ENCODE peak calls at places on chromosomes 16 and 17, in ten cellular contexts. P is fibroblast of lung; O is vagina; N is left ventricle myocardium inferior; G is CD8-positive, alpha-beta T cell; W is AG04450; K is ovary; D is endothelial cell; M is brain microvascular endothelial cell; E is activated B cell treated with CpG ODN at 0.5 μM for 24 hours. A is an unnamed sample.

GRCh38 chr16:3468501-3468900 is 25.0 kb downstream of the NAA60 start:
- DNase-seq in P (no peak), O (no peak), N (no peak), G (no peak), W (no peak), K (no peak), D (no peak), M (no peak), E (no peak), A (no peak)

GRCh38 chr16:87921236-87921773 is 15.0 kb downstream of the CA5A start:
- DNase-seq in P (no peak), O (no peak), N (no peak), G (no peak), W (no peak), K (no peak), D (no peak), M (no peak), E (no peak), A (no peak)

GRCh38 chr16:67249762-67250327 is 1.1 kb downstream of the SLC9A5 start:
- DNase-seq in P (no peak), O (no peak), N (no peak), G (no peak), W (no peak), K (no peak), D (no peak), M (no peak), E (no peak), A (no peak)

GRCh38 chr17:64536913-64537312 is 30.1 kb downstream of the CEP95 start:
- DNase-seq in P (no peak), O (no peak), N (no peak), G (no peak), W (no peak), K (no peak), D (no peak), M (no peak), E (no peak), A (no peak)

GRCh38 chr16:14501331-14502255 is 128.5 kb downstream of the PARN start:
- DNase-seq in P (peak; percentile 95), O (peak; percentile 97), N (peak; percentile 87), G (no peak), W (peak; percentile 87), K (peak; percentile 89), D (peak; percentile 25), M (peak; percentile 90), E (no peak), A (no peak)

GRCh38 chr16:22874394-22874793 is 60.4 kb downstream of the HS3ST2 start:
- DNase-seq in P (no peak), O (no peak), N (no peak), G (no peak), W (no peak), K (no peak), D (no peak), M (no peak), E (no peak), A (no peak)

GRCh38 chr17:73952498-73953205 is 250.8 kb upstream of the RPL38 start:
- DNase-seq in P (no peak), O (no peak), N (peak; percentile 40), G (peak; percentile 11), W (no peak), K (no peak), D (peak; percentile 58), M (no peak), E (peak; percentile 22), A (peak; percentile 69)

GRCh38 chr16:11539635-11540034 is 47.1 kb downstream of the LITAF start:
- DNase-seq in P (no peak), O (no peak), N (no peak), G (no peak), W (no peak), K (no peak), D (no peak), M (no peak), E (no peak), A (no peak)

GRCh38 chr16:13521356-13521755 is 398.6 kb upstream of the ERCC4 start:
- DNase-seq in P (no peak), O (no peak), N (no peak), G (no peak), W (no peak), K (no peak), D (no peak), M (no peak), E (no peak), A (no peak)

GRCh38 chr16:85126731-85127662 is 14.7 kb upstream of the CIBAR2 start:
- DNase-seq in P (peak; percentile 68), O (no peak), N (no peak), G (no peak), W (peak; percentile 81), K (peak; percentile 54), D (no peak), M (peak; percentile 61), E (no peak), A (no peak)

DNA sequence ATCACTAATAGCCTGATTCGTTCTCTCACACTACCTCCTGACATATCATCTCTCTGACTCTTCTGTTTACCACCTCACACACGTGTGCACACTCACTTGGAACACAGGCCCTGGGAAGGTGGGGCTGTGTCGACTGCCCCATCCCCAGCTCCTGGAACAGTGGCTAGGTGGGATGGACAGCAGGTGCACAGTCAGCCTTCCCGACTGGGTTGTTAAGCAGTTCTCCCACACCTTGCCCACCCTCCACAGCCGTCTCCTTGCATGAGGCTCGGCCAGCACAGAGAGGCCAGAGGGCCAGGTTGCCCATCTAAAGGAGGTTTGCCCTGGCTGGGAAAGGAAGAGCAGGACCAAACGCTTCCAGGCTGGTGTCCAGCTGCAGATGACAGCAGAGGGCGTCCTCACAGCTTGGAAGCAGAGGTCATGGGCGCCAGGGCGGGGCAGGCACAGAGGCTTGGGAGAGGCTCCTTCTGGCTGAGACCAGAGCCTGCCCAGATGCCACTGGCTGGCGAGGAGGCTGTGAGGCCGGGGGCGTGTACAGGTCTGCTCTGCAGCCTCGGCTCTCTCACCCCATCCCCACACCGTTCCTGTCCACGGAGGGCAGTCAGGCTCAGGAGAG is 92.8 kb downstream of the AMFR start:
- DNase-seq in P (peak; percentile 62), O (no peak), N (peak; percentile 60), G (no peak), W (no peak), K (peak; percentile 28), D (peak; percentile 52), M (peak; percentile 35), E (no peak), A (no peak)
- TF ChIP-seq CTCF in P (peak; percentile 22), O (no peak), N (peak; percentile 48), G (no peak), W (peak; percentile 34), K (no peak), D (no peak), M (peak; percentile 64), E (no peak), A (peak; percentile 28)

GRCh38 chr17:82845163-82845807 is 5.5 kb upstream of the ZNF750 start:
- DNase-seq in P (peak; percentile 64), O (no peak), N (peak; percentile 71), G (no peak), W (no peak), K (no peak), D (peak; percentile 39), M (peak; percentile 27), E (no peak), A (no peak)

GRCh38 chr17:82851381-82851780 is 11.6 kb upstream of the ZNF750 start:
- DNase-seq in P (no peak), O (no peak), N (no peak), G (no peak), W (no peak), K (no peak), D (no peak), M (no peak), E (no peak), A (no peak)

GRCh38 chr17:82846061-82846691 is 6.4 kb upstream of the ZNF750 start:
- DNase-seq in P (no peak), O (no peak), N (no peak), G (no peak), W (no peak), K (no peak), D (no peak), M (no peak), E (no peak), A (no peak)

GRCh38 chr17:82848022-82848592 is 8.3 kb upstream of the ZNF750 start:
- DNase-seq in P (peak; percentile 82), O (no peak), N (no peak), G (peak; percentile 44), W (peak; percentile 47), K (peak; percentile 69), D (no peak), M (peak; percentile 20), E (no peak), A (no peak)

DNA sequence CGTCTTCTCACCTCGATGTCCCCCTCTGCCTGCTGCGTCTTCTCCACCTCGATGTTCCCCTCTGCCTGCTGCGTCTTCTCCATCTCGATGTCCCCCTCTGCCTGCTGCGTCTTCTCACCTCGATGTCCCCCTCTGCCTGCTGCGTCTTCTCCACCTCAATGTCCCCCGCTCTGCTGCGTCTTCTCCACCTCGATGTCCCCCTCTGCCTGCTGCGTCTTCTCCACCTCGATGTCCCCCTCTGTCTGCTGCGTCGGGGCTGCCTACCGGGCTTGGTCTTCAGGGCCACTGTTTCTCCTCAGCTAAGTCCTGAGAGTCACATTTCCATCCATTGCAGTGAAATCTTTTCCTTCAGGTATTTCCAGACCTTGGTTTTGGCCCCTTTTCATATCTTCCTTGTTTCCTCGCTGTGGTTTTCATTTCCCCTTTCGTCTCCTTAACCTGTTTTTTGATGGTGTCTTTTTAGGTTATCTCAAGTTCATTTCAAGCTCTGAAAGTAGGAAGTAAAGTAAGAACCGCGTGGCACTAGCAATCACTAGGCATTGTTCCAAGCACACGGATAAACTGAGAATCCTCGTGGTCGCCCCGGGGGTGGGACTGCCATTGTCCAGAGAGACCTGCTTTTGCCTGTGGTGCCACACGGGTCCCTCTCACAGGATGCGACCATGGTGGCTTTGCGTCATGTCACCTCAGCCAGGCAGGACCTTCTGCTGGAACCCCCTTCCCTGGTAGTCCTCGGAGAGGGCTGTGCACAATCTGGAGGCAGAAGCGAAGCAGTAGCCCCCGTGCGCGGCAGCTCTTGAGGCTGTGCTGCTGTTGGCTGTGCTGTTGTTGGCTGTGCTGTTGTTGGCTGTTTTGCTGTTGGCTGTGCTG is 9.5 kb upstream of the ZNF750 start:
- DNase-seq in P (no peak), O (no peak), N (no peak), G (no peak), W (no peak), K (no peak), D (no peak), M (no peak), E (no peak), A (no peak)
- TF ChIP-seq CTCF in P (no peak), O (no peak), N (no peak), G (no peak), W (no peak), K (no peak), D (no peak), M (no peak), E (no peak), A (no peak)

GRCh38 chr17:76178124-76178523 is 37.1 kb upstream of the FOXJ1 start:
- DNase-seq in P (no peak), O (no peak), N (no peak), G (no peak), W (no peak), K (no peak), D (no peak), M (no peak), E (no peak), A (no peak)
- TF ChIP-seq CTCF in P (no peak), O (no peak), N (no peak), G (no peak), W (no peak), K (no peak), D (no peak), M (no peak), E (no peak), A (no peak)

DNA sequence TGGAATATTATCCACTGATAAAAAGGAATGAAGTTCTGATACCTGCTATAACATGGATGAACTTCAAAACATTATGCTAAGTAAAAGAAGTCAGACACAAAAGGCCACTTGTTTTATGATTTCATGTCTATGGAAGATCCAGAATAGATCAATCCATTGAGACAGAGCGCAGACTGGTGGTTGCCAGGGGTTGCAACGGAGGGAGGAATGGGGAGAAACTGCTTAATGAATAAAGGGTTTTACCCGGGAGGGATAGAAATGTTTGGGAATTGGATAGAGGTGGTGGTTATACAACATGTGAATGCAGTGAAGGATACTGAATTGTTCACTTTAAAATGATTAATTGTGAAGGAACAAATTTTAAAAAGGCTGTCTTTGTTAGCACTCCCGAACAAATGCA is 30.2 kb downstream of the WDR59 start:
- DNase-seq in P (no peak), O (no peak), N (no peak), G (no peak), W (no peak), K (no peak), D (no peak), M (no peak), E (no peak), A (no peak)
- TF ChIP-seq CTCF in P (no peak), O (no peak), N (no peak), G (no peak), W (no peak), K (no peak), D (no peak), M (no peak), E (no peak), A (no peak)

A was measured in D721Med.